ENCODE peak calls at places on chromosomes 4 and X, in six cellular contexts. E is stomach, V is sigmoid colon, D is transverse colon, C is GM23338, J is breast epithelium. H is an unnamed sample.

GRCh38 chr4:121147923-121148443 is 16.1 kb downstream of the TNIP3 start:
- DNase-seq in E (no peak), V (no peak), D (no peak), C (no peak), J (no peak), H (no peak)

GRCh38 chr4:27176400-27176799 is 315.8 kb downstream of the STIM2 start:
- DNase-seq in E (no peak), V (no peak), D (peak; percentile 25), C (peak; percentile 66), J (no peak), H (no peak)

GRCh38 chr4:77930876-77931275 is 68.2 kb downstream of the MRPL1 start:
- DNase-seq in E (no peak), V (no peak), D (no peak), C (no peak), J (no peak), H (no peak)

GRCh38 chr4:47184071-47184470 is 152.7 kb downstream of the GABRB1 start:
- DNase-seq in E (no peak), V (no peak), D (no peak), C (no peak), J (no peak), H (no peak)

GRCh38 chrX:76148011-76148665 is 24.7 kb upstream of the PBDC1 start:
- DNase-seq in E (no peak), V (no peak), D (peak; percentile 10), C (no peak), J (no peak), H (no peak)

GRCh38 chr4:152229782-152230289 is 306.1 kb downstream of the FBXW7 start:
- DNase-seq in E (no peak), V (no peak), D (no peak), C (peak; percentile 28), J (no peak), H (no peak)

GRCh38 chr4:165877291-165877690 is 4.3 kb downstream of the TLL1 start:
- DNase-seq in E (no peak), V (no peak), D (no peak), C (no peak), J (no peak), H (no peak)

GRCh38 chr4:105181259-105181658 is 34.6 kb downstream of the TET2 start:
- DNase-seq in E (no peak), V (no peak), D (no peak), C (peak; percentile 61), J (no peak), H (no peak)

GRCh38 chr4:38948551-38948950 is 80.9 kb downstream of the FAM114A1 start:
- DNase-seq in E (no peak), V (peak; percentile 94), D (peak; percentile 49), C (no peak), J (no peak), H (no peak)

GRCh38 chrX:110321081-110321480 is 3.2 kb upstream of the AMMECR1 start:
- DNase-seq in E (no peak), V (no peak), D (no peak), C (no peak), J (no peak), H (no peak)

GRCh38 chrX:78019586-78020483 is 50.4 kb upstream of the PGAM4 start:
- DNase-seq in E (no peak), V (no peak), D (no peak), C (no peak), J (no peak), H (no peak)

GRCh38 chr4:53682908-53683307 is 91.6 kb upstream of the LNX1 start:
- DNase-seq in E (no peak), V (no peak), D (no peak), C (no peak), J (no peak), H (no peak)

GRCh38 chrX:13357925-13358324 is 38.1 kb upstream of the ATXN3L start:
- DNase-seq in E (no peak), V (no peak), D (no peak), C (no peak), J (peak; percentile 37), H (no peak)

GRCh38 chrX:53071604-53072417 is 10.4 kb upstream of the TSPYL2 start:
- DNase-seq in E (peak; percentile 81), V (peak; percentile 94), D (peak; percentile 77), C (peak; percentile 77), J (peak; percentile 76), H (peak; percentile 36)

GRCh38 chr4:87461281-87461700 is 38.9 kb downstream of the NUDT9 start:
- DNase-seq in E (no peak), V (no peak), D (no peak), C (no peak), J (no peak), H (no peak)

GRCh38 chr4:75089206-75089605 is 156.3 kb downstream of the PARM1 start:
- DNase-seq in E (no peak), V (no peak), D (no peak), C (no peak), J (no peak), H (no peak)

GRCh38 chr4:2924765-2925301 is 38.4 kb downstream of the NOP14 start:
- DNase-seq in E (peak; percentile 70), V (no peak), D (no peak), C (no peak), J (no peak), H (no peak)

GRCh38 chr4:42371306-42372063 is 25.8 kb upstream of the SHISA3 start:
- DNase-seq in E (no peak), V (no peak), D (no peak), C (peak; percentile 57), J (no peak), H (peak; percentile 29)

GRCh38 chr4:56728512-56728911 is 47.4 kb upstream of the HOPX start:
- DNase-seq in E (peak; percentile 34), V (peak; percentile 96), D (peak; percentile 91), C (no peak), J (peak; percentile 30), H (no peak)

GRCh38 chrX:81291996-81292395 is 90.1 kb downstream of the SH3BGRL start:
- DNase-seq in E (no peak), V (no peak), D (no peak), C (no peak), J (no peak), H (no peak)

GRCh38 chr4:6408263-6408662 is 64.2 kb downstream of the PPP2R2C start:
- DNase-seq in E (no peak), V (no peak), D (no peak), C (peak; percentile 54), J (no peak), H (no peak)

GRCh38 chr4:30924521-30924920 is 204.4 kb downstream of the PCDH7 start:
- DNase-seq in E (no peak), V (no peak), D (no peak), C (no peak), J (no peak), H (no peak)

GRCh38 chr4:24519649-24520048 is 64.7 kb downstream of the DHX15 start:
- DNase-seq in E (peak; percentile 32), V (no peak), D (no peak), C (no peak), J (no peak), H (no peak)

GRCh38 chr4:82898322-82899243 is 2.0 kb upstream of the THAP9 start:
- DNase-seq in E (peak; percentile 41), V (no peak), D (no peak), C (no peak), J (no peak), H (no peak)

GRCh38 chr4:33940281-33940680 is 2304.0 kb downstream of the ARAP2 start:
- DNase-seq in E (no peak), V (no peak), D (no peak), C (no peak), J (no peak), H (no peak)

GRCh38 chrX:149453030-149453429 is 52.1 kb downstream of the IDS start:
- DNase-seq in E (no peak), V (no peak), D (no peak), C (no peak), J (no peak), H (no peak)

GRCh38 chr4:78092850-78093249 is 35.7 kb downstream of the FRAS1 start:
- DNase-seq in E (no peak), V (no peak), D (no peak), C (peak; percentile 78), J (no peak), H (no peak)

GRCh38 chrX:73577368-73577767 is 14.4 kb downstream of the CHIC1 start:
- DNase-seq in E (no peak), V (no peak), D (no peak), C (peak; percentile 55), J (no peak), H (no peak)

GRCh38 chr4:1209821-1210220 is 37.4 kb upstream of the SPON2 start:
- DNase-seq in E (peak; percentile 52), V (peak; percentile 94), D (peak; percentile 66), C (peak; percentile 3), J (no peak), H (no peak)
- TF ChIP-seq POLR2AphosphoS5 in E (no peak), V (no peak), D (peak; percentile 36), C (no peak), J (peak; percentile 9), H (no peak)

GRCh38 chrX:152656087-152656486 is 18.4 kb downstream of the GABRQ start:
- DNase-seq in E (no peak), V (no peak), D (no peak), C (no peak), J (no peak), H (no peak)

GRCh38 chrX:152647978-152648377 is 10.3 kb downstream of the GABRQ start:
- DNase-seq in E (no peak), V (no peak), D (no peak), C (no peak), J (no peak), H (no peak)

GRCh38 chrX:152656890-152657289 is 19.2 kb downstream of the GABRQ start:
- DNase-seq in E (no peak), V (no peak), D (no peak), C (no peak), J (no peak), H (no peak)

GRCh38 chrX:152652467-152652866 is 14.8 kb downstream of the GABRQ start:
- DNase-seq in E (no peak), V (no peak), D (no peak), C (no peak), J (no peak), H (no peak)

DNA sequence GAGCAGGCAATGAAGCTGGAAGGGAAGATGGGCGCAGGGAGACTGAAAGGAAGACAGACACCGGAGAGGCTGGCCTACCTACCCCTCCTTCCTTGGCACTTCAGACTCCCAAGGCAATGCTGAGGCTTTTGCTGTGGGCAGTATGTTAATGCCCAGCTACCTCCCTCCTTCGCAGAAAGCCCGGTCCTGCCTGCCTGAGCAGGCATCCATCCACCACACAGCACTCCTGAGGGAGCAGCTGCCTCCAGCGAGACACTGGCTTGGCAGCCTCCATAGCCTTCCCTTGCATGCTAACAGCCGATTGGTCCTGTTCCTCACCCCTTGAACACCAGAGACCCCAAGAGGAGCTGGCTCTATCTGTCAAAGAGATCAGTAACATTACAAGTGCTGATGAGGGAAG is 14.4 kb downstream of the GABRQ start:
- DNase-seq in E (no peak), V (no peak), D (no peak), C (no peak), J (no peak), H (no peak)
- TF ChIP-seq POLR2AphosphoS5 in E (no peak), V (no peak), D (no peak), C (no peak), J (no peak), H (no peak)

GRCh38 chr4:128600996-128601857 is 208.3 kb upstream of the JADE1 start:
- DNase-seq in E (peak; percentile 73), V (peak; percentile 86), D (peak; percentile 65), C (no peak), J (peak; percentile 71), H (no peak)
- TF ChIP-seq POLR2AphosphoS5 in E (no peak), V (no peak), D (no peak), C (no peak), J (peak; percentile 66), H (no peak)

GRCh38 chr4:8101213-8101781 is 57.3 kb downstream of the ABLIM2 start:
- DNase-seq in E (no peak), V (peak; percentile 82), D (peak; percentile 84), C (no peak), J (peak; percentile 52), H (no peak)
- TF ChIP-seq POLR2AphosphoS5 in E (no peak), V (peak; percentile 40), D (peak; percentile 33), C (no peak), J (peak; percentile 90), H (no peak)

H was measured in GM12891.